ENCODE peak calls at places on chromosomes 4 and X, in eight cellular contexts. V is ascending aorta; O is NCI-H1092 treated with DMSO at 0.1 percent for 48 hours; N is activated CD8-positive, alpha-beta memory T cell treated with anti-CD3 and anti-CD28 coated beads, Interleukin-2, amount 50 U/mL, for 48 hours; T is CD8-positive, alpha-beta memory T cell; R is stromal cell of bone marrow; P is NCI-H1105 treated with DMSO at 0.1 percent for 48 hours; Z is iPS DF 19.7. X is an unnamed sample.

GRCh38 chr4:80128941-80129340 is 55.9 kb upstream of the ANTXR2 start:
- DNase-seq in O (no peak), V (no peak), P (no peak), Z (no peak), R (no peak), N (no peak), T (no peak), X (no peak)

GRCh38 chr4:104494822-104495559 is at the start of gene CXXC4:
- DNase-seq in R (no peak), Z (no peak), V (peak), T (no peak), N (peak), O (peak), P (peak), X (peak)

GRCh38 chr4:189279188-189279587 is 661.5 kb upstream of the FRG1 start:
- DNase-seq in T (no peak), V (no peak), Z (no peak), P (no peak), N (no peak), R (no peak), O (no peak), X (no peak)

GRCh38 chrX:17559728-17560379 is 177.4 kb upstream of the SCML1 start:
- DNase-seq in N (no peak), T (no peak), Z (no peak), O (peak), V (no peak), R (peak), P (no peak), X (no peak)

GRCh38 chrX:85698921-85699320 is 319.5 kb upstream of the POF1B start:
- DNase-seq in Z (peak), N (no peak), R (no peak), V (no peak), P (no peak), T (no peak), O (no peak), X (peak)

GRCh38 chr4:183746305-183747229 is 87.5 kb downstream of the TRAPPC11 start:
- DNase-seq in P (no peak), O (no peak), R (peak), Z (no peak), N (no peak), T (no peak), V (no peak), X (no peak)

GRCh38 chr4:150375025-150375424 is 206.9 kb upstream of the MAB21L2 start:
- DNase-seq in Z (no peak), P (no peak), N (no peak), R (no peak), T (no peak), V (no peak), O (no peak), X (no peak)

GRCh38 chrX:9644335-9644734 is 121.3 kb downstream of the GPR143 start:
- DNase-seq in P (peak), T (peak), R (no peak), Z (no peak), N (peak), V (no peak), O (peak), X (peak)